ENCODE peak calls at places on chromosome 20, in nine cellular contexts. W, H, F, B, Z, J, A, R and T are unnamed samples.

GRCh38 chr20:23445596-23446217 is 6.2 kb downstream of the CSTL1 start:
- DNase-seq in W (no peak), H (no peak), F (peak; percentile 75), B (no peak), Z (no peak), J (no peak), A (no peak), R (no peak), T (no peak)

GRCh38 chr20:53608456-53609413 is 15.1 kb upstream of the ZNF217 start:
- DNase-seq in W (peak; percentile 26), H (no peak), F (peak; percentile 80), B (no peak), Z (peak; percentile 71), J (no peak), A (peak; percentile 42), R (no peak), T (no peak)

GRCh38 chr20:23540624-23541023 is 27.7 kb downstream of the CST9L start:
- DNase-seq in W (no peak), H (no peak), F (no peak), B (no peak), Z (no peak), J (no peak), A (no peak), R (no peak), T (no peak)

GRCh38 chr20:17808357-17808756 is 108.6 kb downstream of the BANF2 start:
- DNase-seq in W (peak; percentile 50), H (no peak), F (no peak), B (peak; percentile 66), Z (no peak), J (peak; percentile 27), A (peak; percentile 80), R (peak; percentile 53), T (no peak)

GRCh38 chr20:58709703-58710039 is 17.1 kb downstream of the NPEPL1 start:
- DNase-seq in W (no peak), H (no peak), F (no peak), B (no peak), Z (no peak), J (no peak), A (no peak), R (no peak), T (no peak)

GRCh38 chr20:53154540-53154939 is 182.4 kb downstream of the TSHZ2 start:
- DNase-seq in W (no peak), H (no peak), F (no peak), B (no peak), Z (no peak), J (no peak), A (no peak), R (no peak), T (no peak)

GRCh38 chr20:25459111-25459830 is 51.8 kb downstream of the GINS1 start:
- DNase-seq in W (no peak), H (no peak), F (no peak), B (no peak), Z (peak; percentile 39), J (no peak), A (no peak), R (no peak), T (no peak)

GRCh38 chr20:44909872-44910689 is at the start of gene PABPC1L:
- DNase-seq in W (peak; percentile 57), H (peak; percentile 41), F (no peak), B (peak; percentile 89), Z (peak; percentile 96), J (peak; percentile 86), A (peak; percentile 51), R (no peak), T (peak; percentile 75)

GRCh38 chr20:14860410-14860814 is 523.0 kb upstream of the FLRT3 start:
- DNase-seq in W (no peak), H (no peak), F (no peak), B (no peak), Z (peak; percentile 88), J (peak; percentile 5), A (no peak), R (no peak), T (no peak)

GRCh38 chr20:60751826-60752225 is 500.2 kb upstream of the CDH4 start:
- DNase-seq in W (no peak), H (no peak), F (no peak), B (no peak), Z (no peak), J (no peak), A (no peak), R (no peak), T (no peak)

GRCh38 chr20:16428112-16428511 is 145.1 kb downstream of the KIF16B start:
- DNase-seq in W (no peak), H (no peak), F (no peak), B (no peak), Z (no peak), J (no peak), A (no peak), R (no peak), T (no peak)

GRCh38 chr20:51745804-51746203 is 22.4 kb downstream of the ATP9A start:
- DNase-seq in W (no peak), H (no peak), F (no peak), B (no peak), Z (no peak), J (no peak), A (no peak), R (no peak), T (no peak)

DNA sequence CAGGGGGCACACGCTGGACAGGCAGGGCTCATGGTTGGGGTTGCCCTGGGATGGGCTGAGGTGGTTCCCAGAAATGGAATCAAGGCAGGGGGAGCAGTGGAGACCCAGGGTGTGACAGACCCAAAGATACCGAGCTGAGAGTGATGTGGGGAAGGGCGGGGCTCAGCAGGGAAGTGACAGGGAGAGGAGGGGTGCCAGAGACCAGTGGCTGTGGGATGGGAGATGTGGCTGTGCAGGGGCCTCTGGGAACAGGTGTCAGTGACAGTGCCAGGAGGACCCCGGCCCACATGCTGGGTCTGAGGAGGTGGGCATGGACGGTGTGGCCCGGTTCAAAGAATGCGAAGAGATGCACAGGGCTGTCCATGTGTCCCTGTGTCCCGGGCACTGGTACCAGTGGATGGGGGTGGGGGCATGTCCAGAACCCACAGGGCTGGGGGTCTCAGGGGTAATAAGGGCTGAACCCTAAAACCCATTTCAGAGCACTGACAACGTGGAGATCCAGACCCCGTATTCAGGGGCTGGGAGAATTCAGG is 1.0 kb downstream of the CABLES2 start:
- DNase-seq in W (no peak), H (no peak), F (no peak), B (no peak), Z (no peak), J (no peak), A (no peak), R (no peak), T (no peak)
- TF ChIP-seq CTCF in W (no peak), H (no peak), F (no peak), B (no peak), Z (no peak), J (no peak), A (no peak), R (no peak), T (no peak)

GRCh38 chr20:43457640-43458421 is at the start of gene SRSF6:
- DNase-seq in W (peak; percentile 97), H (peak; percentile 87), F (peak; percentile 97), B (peak; percentile 98), Z (peak; percentile 96), J (peak; percentile 96), A (peak; percentile 94), R (peak; percentile 92), T (peak; percentile 96)
- TF ChIP-seq CTCF in W (no peak), H (no peak), F (no peak), B (no peak), Z (no peak), J (no peak), A (peak; percentile 45), R (no peak), T (no peak)

GRCh38 chr20:50153500-50154377 is at the start of gene PEDS1:
- DNase-seq in W (peak; percentile 94), H (peak; percentile 80), F (peak; percentile 96), B (peak; percentile 95), Z (peak; percentile 95), J (peak; percentile 95), A (peak; percentile 91), R (peak; percentile 88), T (peak; percentile 93)

GRCh38 chr20:50153153-50153499 is 397 bp downstream of the PEDS1 start:
- DNase-seq in W (no peak), H (no peak), F (no peak), B (no peak), Z (no peak), J (no peak), A (no peak), R (no peak), T (no peak)

GRCh38 chr20:50151034-50151743 is 2.3 kb downstream of the PEDS1 start:
- DNase-seq in W (no peak), H (no peak), F (no peak), B (no peak), Z (no peak), J (no peak), A (no peak), R (no peak), T (no peak)

GRCh38 chr20:50149481-50150254 is 3.9 kb downstream of the PEDS1 start:
- DNase-seq in W (no peak), H (no peak), F (no peak), B (no peak), Z (no peak), J (no peak), A (no peak), R (no peak), T (no peak)

GRCh38 chr20:50152394-50153152 is 950 bp downstream of the PEDS1 start:
- DNase-seq in W (no peak), H (no peak), F (no peak), B (no peak), Z (peak; percentile 65), J (no peak), A (no peak), R (peak; percentile 44), T (no peak)
- TF ChIP-seq CTCF in W (no peak), H (no peak), F (no peak), B (peak; percentile 15), Z (peak; percentile 49), J (no peak), A (no peak), R (no peak), T (no peak)

GRCh38 chr20:62804021-62804631 is 509 bp upstream of the OGFR start:
- DNase-seq in W (no peak), H (no peak), F (no peak), B (no peak), Z (no peak), J (no peak), A (peak; percentile 55), R (no peak), T (no peak)
- TF ChIP-seq CTCF in W (no peak), H (no peak), F (no peak), B (no peak), Z (no peak), J (no peak), A (peak; percentile 13), R (no peak), T (no peak)

GRCh38 chr20:64223526-64224067 is 32.0 kb upstream of the PCMTD2 start:
- DNase-seq in W (peak; percentile 46), H (peak; percentile 56), F (no peak), B (no peak), Z (peak; percentile 94), J (peak; percentile 85), A (peak; percentile 73), R (peak; percentile 13), T (no peak)
- TF ChIP-seq CTCF in W (peak; percentile 57), H (no peak), F (peak; percentile 33), B (peak; percentile 13), Z (peak; percentile 91), J (peak; percentile 40), A (no peak), R (peak; percentile 65), T (no peak)